ENCODE peak calls at places on chromosomes 16 and 17, in five cellular contexts. S, X, A, Z and Q are unnamed samples.

GRCh38 chr17:81636505-81637288 is at the start of the genes NPLOC4 and TSPAN10:
- DNase-seq in S (peak), X (peak), A (peak), Z (peak), Q (peak)

GRCh38 chr16:11049396-11050059 is 105.2 kb downstream of the CLEC16A start:
- DNase-seq in S (no peak), X (no peak), A (no peak), Z (no peak), Q (no peak)

GRCh38 chr17:27523712-27524111 is 67.5 kb downstream of the KSR1 start:
- DNase-seq in S (no peak), X (no peak), A (no peak), Z (no peak), Q (no peak)

GRCh38 chr17:2406903-2407790 is 6.3 kb upstream of the MNT start:
- DNase-seq in S (no peak), X (peak), A (no peak), Z (no peak), Q (no peak)

GRCh38 chr16:55710466-55710865 is 54.7 kb downstream of the SLC6A2 start:
- DNase-seq in S (no peak), X (no peak), A (peak), Z (peak), Q (no peak)

GRCh38 chr16:80404847-80405246 is 135.9 kb upstream of the DYNLRB2 start:
- DNase-seq in S (no peak), X (no peak), A (no peak), Z (no peak), Q (no peak)

GRCh38 chr17:9671559-9671958 is 26.2 kb downstream of the USP43 start:
- DNase-seq in S (no peak), X (no peak), A (no peak), Z (no peak), Q (no peak)

GRCh38 chr17:77462553-77463497 is 322.1 kb downstream of the SEC14L1 start:
- DNase-seq in S (no peak), X (no peak), A (no peak), Z (no peak), Q (no peak)

GRCh38 chr17:7217113-7217987 is 2.3 kb downstream of the DLG4 start:
- DNase-seq in S (no peak), X (no peak), A (peak), Z (no peak), Q (no peak)

GRCh38 chr16:58333937-58334336 is 39.1 kb upstream of the PRSS54 start:
- DNase-seq in S (no peak), X (no peak), A (no peak), Z (no peak), Q (no peak)

GRCh38 chr16:80591071-80591935 is 50.5 kb downstream of the DYNLRB2 start:
- DNase-seq in S (no peak), X (no peak), A (peak), Z (no peak), Q (no peak)

GRCh38 chr17:76191891-76192290 is 48.4 kb downstream of the RNF157 start:
- DNase-seq in S (no peak), X (no peak), A (no peak), Z (no peak), Q (no peak)

GRCh38 chr16:88321635-88322499 is 60.9 kb upstream of the ZNF469 start:
- DNase-seq in S (no peak), X (peak), A (no peak), Z (no peak), Q (no peak)

GRCh38 chr17:26782153-26782552 is 511.8 kb upstream of the WSB1 start:
- DNase-seq in S (no peak), X (peak), A (no peak), Z (no peak), Q (no peak)

GRCh38 chr16:66262253-66263167 is 104.0 kb upstream of the CDH5 start:
- DNase-seq in S (no peak), X (no peak), A (no peak), Z (no peak), Q (no peak)

GRCh38 chr17:44933824-44934744 is 13.5 kb downstream of the KIF18B start:
- DNase-seq in S (no peak), X (no peak), A (no peak), Z (no peak), Q (no peak)

GRCh38 chr17:28112199-28112995 is 69.9 kb downstream of the NLK start:
- DNase-seq in S (no peak), X (no peak), A (no peak), Z (no peak), Q (no peak)

GRCh38 chr17:7673239-7673638 is 14.1 kb downstream of the TP53 start:
- DNase-seq in S (no peak), X (no peak), A (peak), Z (no peak), Q (no peak)

GRCh38 chr16:49564577-49565224 is 191.1 kb downstream of the C16orf78 start:
- DNase-seq in S (no peak), X (no peak), A (no peak), Z (no peak), Q (no peak)

GRCh38 chr17:5821057-5821456 is 236.7 kb upstream of the NLRP1 start:
- DNase-seq in S (no peak), X (no peak), A (no peak), Z (no peak), Q (no peak)

GRCh38 chr16:87618216-87618615 is 15.9 kb downstream of the JPH3 start:
- DNase-seq in S (no peak), X (no peak), A (no peak), Z (no peak), Q (no peak)

GRCh38 chr16:75074920-75075687 is 41.5 kb downstream of the LDHD start:
- DNase-seq in S (no peak), X (peak), A (peak), Z (no peak), Q (no peak)

GRCh38 chr17:2180768-2181167 is 122.8 kb downstream of the SMG6 start:
- DNase-seq in S (no peak), X (no peak), A (no peak), Z (no peak), Q (no peak)

GRCh38 chr16:1991135-1991551 is 1.4 kb downstream of the SYNGR3 start:
- DNase-seq in S (no peak), X (peak), A (peak), Z (no peak), Q (no peak)

GRCh38 chr17:36888236-36888957 is 48.9 kb upstream of the LHX1 start:
- DNase-seq in S (no peak), X (no peak), A (no peak), Z (no peak), Q (no peak)

GRCh38 chr17:46742539-46743270 is 75.8 kb downstream of the WNT3 start:
- DNase-seq in S (no peak), X (no peak), A (peak), Z (no peak), Q (no peak)

DNA sequence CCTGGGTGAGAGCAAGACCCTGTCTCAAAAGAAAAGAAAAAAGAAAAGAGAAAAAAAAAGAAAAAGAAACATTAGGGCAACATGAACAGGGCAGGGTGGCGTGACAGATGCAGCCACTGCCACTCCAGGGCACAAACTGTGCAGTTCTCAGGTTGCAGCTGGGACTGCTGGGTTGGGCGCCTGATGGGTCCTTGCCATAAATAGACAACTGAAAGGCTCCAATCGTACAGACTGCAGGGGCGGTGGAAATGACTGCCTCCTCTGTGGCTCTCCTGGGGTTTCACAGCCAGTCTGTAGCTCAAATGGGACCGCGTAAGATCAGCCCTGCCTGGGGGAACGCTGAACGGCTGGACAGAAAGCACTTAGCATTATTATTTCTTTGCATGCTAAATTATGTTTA is 130.7 kb downstream of the CPPED1 start:
- DNase-seq in S (no peak), X (no peak), A (no peak), Z (no peak), Q (no peak)
- H3K4me3 ChIP-seq in S (no peak), X (no peak), A (no peak), Z (no peak), Q (no peak)

DNA sequence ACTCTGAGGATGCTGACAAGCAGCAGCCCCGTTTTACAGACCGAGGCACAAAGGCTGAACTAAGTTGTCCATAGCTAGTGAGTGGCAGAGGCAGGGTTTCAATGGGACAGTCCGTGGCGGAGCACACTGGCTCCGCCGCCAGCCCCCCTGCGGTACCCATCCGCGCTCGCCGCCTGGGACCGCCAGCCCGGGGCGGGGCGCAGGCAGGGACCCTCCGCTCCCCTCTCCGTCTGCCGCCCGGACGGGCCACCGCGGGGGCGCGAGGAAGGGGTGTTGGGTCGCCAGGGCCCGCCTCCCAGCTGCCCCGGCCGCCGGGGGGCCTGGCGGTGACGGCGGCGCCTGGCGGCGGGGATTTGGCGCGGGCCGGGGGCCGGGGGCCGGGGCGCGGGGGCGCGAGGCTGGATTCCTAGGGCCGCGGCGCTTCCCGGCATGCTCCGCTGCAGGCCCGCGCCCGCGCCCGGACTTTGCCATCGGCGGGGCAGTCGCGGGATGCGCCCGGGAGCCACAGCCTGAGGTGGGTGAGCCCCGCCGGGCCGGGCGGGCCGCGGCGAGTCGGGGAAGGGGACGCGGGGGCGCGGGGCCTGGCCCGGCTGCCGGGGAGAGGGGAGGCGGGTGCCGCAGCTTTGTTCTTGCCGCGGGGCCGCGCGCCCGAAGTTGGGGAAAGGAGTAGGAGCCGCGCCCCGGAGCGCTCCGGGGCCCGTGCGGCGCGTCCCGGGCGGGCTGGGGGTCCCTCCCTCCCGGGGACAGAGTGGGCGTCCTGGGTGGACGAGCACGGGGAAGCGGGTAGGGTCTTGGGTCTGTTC is at the start of gene TMEM98:
- DNase-seq in S (no peak), X (peak), A (no peak), Z (peak), Q (no peak)
- H3K4me3 ChIP-seq in S (peak), X (peak), A (no peak), Z (peak), Q (peak)

GRCh38 chr17:79707931-79708891 is 22.5 kb upstream of the ENPP7 start:
- DNase-seq in S (no peak), X (no peak), A (peak), Z (peak), Q (no peak)
- H3K4me3 ChIP-seq in S (peak), X (no peak), A (no peak), Z (no peak), Q (no peak)

GRCh38 chr17:40540448-40540847 is 24.8 kb downstream of the CCR7 start:
- DNase-seq in S (no peak), X (peak), A (no peak), Z (no peak), Q (no peak)
- H3K4me3 ChIP-seq in S (no peak), X (no peak), A (no peak), Z (no peak), Q (no peak)

GRCh38 chr17:48994548-48995331 is 2.4 kb upstream of the IGF2BP1 start:
- DNase-seq in S (no peak), X (no peak), A (peak), Z (no peak), Q (no peak)
- H3K4me3 ChIP-seq in S (no peak), X (no peak), A (peak), Z (peak), Q (no peak)

GRCh38 chr17:39183766-39184165 is 13.7 kb downstream of the CACNB1 start:
- DNase-seq in S (no peak), X (no peak), A (no peak), Z (no peak), Q (no peak)

GRCh38 chr17:39186481-39187002 is 10.9 kb downstream of the CACNB1 start:
- DNase-seq in S (no peak), X (peak), A (no peak), Z (no peak), Q (no peak)

GRCh38 chr17:39191750-39192510 is 5.5 kb downstream of the CACNB1 start:
- DNase-seq in S (no peak), X (no peak), A (no peak), Z (no peak), Q (no peak)

GRCh38 chr17:39183045-39183444 is 14.4 kb downstream of the CACNB1 start:
- DNase-seq in S (no peak), X (no peak), A (no peak), Z (no peak), Q (no peak)

DNA sequence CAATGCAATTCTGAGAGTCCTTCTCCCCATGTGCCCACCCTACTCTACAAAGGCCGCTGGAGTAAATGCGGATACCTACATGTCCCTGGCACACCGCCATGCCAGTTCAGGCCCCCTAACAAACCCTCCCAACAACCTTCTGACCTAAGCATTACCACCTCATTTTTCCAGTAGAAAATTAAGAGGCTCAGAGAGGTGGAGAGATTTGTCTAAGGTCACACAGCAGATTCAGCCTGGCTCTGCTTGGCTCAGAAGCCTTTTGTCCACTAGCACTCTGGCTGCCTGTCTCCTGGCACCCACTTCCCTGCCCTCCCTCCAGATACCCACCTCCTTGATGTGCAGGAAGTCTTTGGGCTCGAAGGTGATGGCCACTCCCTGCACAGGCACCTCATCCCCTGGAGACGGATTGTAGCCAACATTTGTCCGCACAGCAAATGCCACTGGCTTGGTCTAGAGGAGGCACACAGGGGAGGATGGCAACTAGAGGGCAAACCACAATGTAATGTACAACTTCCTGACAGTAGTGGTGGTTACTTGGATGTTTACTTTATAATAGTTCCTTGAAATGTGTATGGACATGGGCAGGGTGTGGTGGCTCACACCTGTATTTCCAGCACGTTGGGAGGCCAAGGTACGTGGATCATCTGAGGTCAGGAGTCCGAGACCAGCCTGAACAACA is 10.2 kb downstream of the CACNB1 start:
- DNase-seq in S (no peak), X (peak), A (no peak), Z (no peak), Q (no peak)
- H3K4me3 ChIP-seq in S (no peak), X (no peak), A (no peak), Z (no peak), Q (no peak)

GRCh38 chr16:827513-827912 is 27.0 kb upstream of the GNG13 start:
- DNase-seq in S (no peak), X (no peak), A (no peak), Z (no peak), Q (no peak)

GRCh38 chr16:824194-824593 is 23.7 kb upstream of the GNG13 start:
- DNase-seq in S (no peak), X (no peak), A (no peak), Z (no peak), Q (no peak)

GRCh38 chr16:824601-825000 is 24.1 kb upstream of the GNG13 start:
- DNase-seq in S (no peak), X (no peak), A (no peak), Z (no peak), Q (no peak)

GRCh38 chr16:822909-823297 is 22.4 kb upstream of the GNG13 start:
- DNase-seq in S (no peak), X (no peak), A (no peak), Z (no peak), Q (no peak)

GRCh38 chr16:825298-826061 is 24.9 kb upstream of the GNG13 start:
- DNase-seq in S (no peak), X (no peak), A (no peak), Z (no peak), Q (no peak)
- H3K4me3 ChIP-seq in S (no peak), X (no peak), A (no peak), Z (no peak), Q (no peak)

GRCh38 chr16:19215705-19216104 is 47.7 kb downstream of the SYT17 start:
- DNase-seq in S (no peak), X (no peak), A (no peak), Z (no peak), Q (no peak)

GRCh38 chr16:19213885-19214284 is 45.8 kb downstream of the SYT17 start:
- DNase-seq in S (no peak), X (no peak), A (peak), Z (no peak), Q (no peak)

GRCh38 chr16:19212059-19212458 is 44.0 kb downstream of the SYT17 start:
- DNase-seq in S (no peak), X (no peak), A (no peak), Z (no peak), Q (no peak)

GRCh38 chr16:19210968-19211367 is 42.9 kb downstream of the SYT17 start:
- DNase-seq in S (no peak), X (no peak), A (no peak), Z (no peak), Q (no peak)

DNA sequence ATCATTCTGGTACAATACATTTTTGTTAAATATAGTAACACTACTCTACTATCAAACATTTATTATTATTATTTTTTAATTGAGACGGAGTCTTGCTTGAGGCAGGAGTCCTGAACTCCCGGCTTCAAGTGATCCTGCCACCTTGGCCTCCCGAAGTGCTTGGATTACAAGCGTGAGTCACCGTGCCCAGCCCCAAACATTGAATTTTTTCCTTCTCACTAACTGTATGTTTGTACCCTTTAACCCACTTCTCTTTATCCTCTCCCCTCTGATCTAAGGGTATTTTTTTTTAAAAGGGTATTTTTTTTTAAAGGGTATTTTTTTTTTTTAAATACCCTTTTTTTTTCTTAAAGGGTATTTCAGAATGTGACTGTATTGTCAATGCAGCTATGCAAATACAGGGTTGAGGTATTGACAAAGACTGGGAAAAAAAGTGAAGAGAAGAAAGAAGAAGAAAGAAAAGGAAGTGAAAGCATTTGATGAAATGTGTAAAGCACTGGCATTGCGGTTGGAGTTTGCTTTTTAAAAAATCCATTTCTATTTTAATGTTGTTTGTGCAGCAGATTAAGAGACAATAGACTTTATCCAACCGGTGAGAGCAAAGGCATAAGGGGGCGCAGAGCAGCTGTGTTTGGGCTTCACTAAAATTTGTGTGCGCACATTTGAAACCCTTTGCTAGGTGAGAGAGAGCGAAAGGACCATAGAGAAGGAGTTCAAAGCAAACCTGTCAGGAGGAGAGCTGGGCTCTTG is 42.3 kb downstream of the SYT17 start:
- DNase-seq in S (no peak), X (no peak), A (peak), Z (no peak), Q (no peak)
- H3K4me3 ChIP-seq in S (no peak), X (no peak), A (no peak), Z (no peak), Q (no peak)

DNA sequence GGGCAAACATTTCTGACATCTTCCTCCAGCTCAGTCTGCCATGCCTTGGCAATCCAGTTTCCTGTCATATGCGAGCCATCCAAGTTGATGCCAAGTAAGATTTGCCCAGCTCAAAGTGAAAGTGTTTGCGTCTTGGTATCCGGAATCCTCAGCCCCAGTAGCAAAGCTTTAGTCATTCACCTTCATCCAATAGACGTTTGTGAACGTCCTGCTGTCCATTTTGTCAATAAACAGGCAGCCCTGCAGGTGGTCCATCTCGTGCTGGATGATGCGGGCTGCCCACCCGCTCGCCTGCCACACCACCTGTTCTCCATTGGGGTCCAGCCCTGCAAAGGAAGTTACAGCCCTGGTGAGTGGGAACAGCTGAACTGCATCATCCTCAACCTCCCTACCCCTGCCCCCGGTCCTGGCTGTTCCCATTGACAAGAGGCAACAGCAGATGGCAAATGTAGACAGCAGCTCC is 1.5 kb downstream of the PDF start:
- DNase-seq in S (no peak), X (no peak), A (no peak), Z (no peak), Q (no peak)
- H3K4me3 ChIP-seq in S (peak), X (no peak), A (peak), Z (peak), Q (peak)

GRCh38 chr16:29876578-29877249 is 13.7 kb upstream of the CDIPT start:
- DNase-seq in S (no peak), X (peak), A (no peak), Z (no peak), Q (no peak)
- H3K4me3 ChIP-seq in S (peak), X (no peak), A (no peak), Z (no peak), Q (no peak)